ENCODE peak calls at places on chromosomes 5 and 9, in ten cellular contexts. R is NCI-H446; H is NCI-H1105; V is activated CD4-positive, alpha-beta T cell treated with anti-CD3 and anti-CD28 coated beads for 48 hours; T is AG09309; Q is choroid plexus epithelial cell; G is H54; E is GM04503; B is breast epithelium; Y is T1000. N is an unnamed sample.

GRCh38 chr5:23234153-23234729 is 273.2 kb upstream of the PRDM9 start:
- DNase-seq in R (no peak), H (no peak), V (no peak), T (no peak), Q (no peak), G (no peak), E (no peak), B (no peak), Y (no peak), N (no peak)

GRCh38 chr5:11596657-11597071 is 307.6 kb downstream of the CTNND2 start:
- DNase-seq in R (no peak), H (no peak), V (no peak), T (no peak), Q (no peak), G (no peak), E (no peak), B (no peak), Y (no peak), N (no peak)

GRCh38 chr5:53942724-53943123 is 367.6 kb downstream of the ARL15 start:
- DNase-seq in R (no peak), H (no peak), V (no peak), T (no peak), Q (peak; percentile 87), G (no peak), E (no peak), B (no peak), Y (no peak), N (peak; percentile 62)

GRCh38 chr9:115195889-115196288 is 77.9 kb upstream of the TNC start:
- DNase-seq in R (no peak), H (no peak), V (no peak), T (no peak), Q (no peak), G (no peak), E (no peak), B (no peak), Y (no peak), N (no peak)

GRCh38 chr9:108296056-108296455 is 559.7 kb downstream of the ACTL7B start:
- DNase-seq in R (no peak), H (no peak), V (no peak), T (peak; percentile 65), Q (peak; percentile 53), G (peak; percentile 49), E (peak; percentile 59), B (no peak), Y (no peak), N (no peak)

GRCh38 chr9:114690308-114690707 is 8.3 kb upstream of the TEX48 start:
- DNase-seq in R (no peak), H (no peak), V (no peak), T (no peak), Q (no peak), G (no peak), E (no peak), B (no peak), Y (no peak), N (no peak)

GRCh38 chr5:58188287-58188651 is 271.6 kb downstream of the PLK2 start:
- DNase-seq in R (no peak), H (no peak), V (no peak), T (peak; percentile 60), Q (peak; percentile 87), G (no peak), E (peak; percentile 50), B (no peak), Y (no peak), N (no peak)

GRCh38 chr9:133522073-133522910 is 2.5 kb downstream of the MYMK start:
- DNase-seq in R (no peak), H (no peak), V (no peak), T (no peak), Q (no peak), G (no peak), E (no peak), B (no peak), Y (no peak), N (no peak)

GRCh38 chr9:20624201-20625002 is 2.1 kb upstream of the MLLT3 start:
- DNase-seq in R (peak; percentile 86), H (peak; percentile 20), V (peak; percentile 50), T (no peak), Q (peak; percentile 89), G (no peak), E (no peak), B (no peak), Y (no peak), N (peak; percentile 73)

GRCh38 chr5:170341545-170341944 is 44.0 kb upstream of the LCP2 start:
- DNase-seq in R (no peak), H (no peak), V (no peak), T (no peak), Q (no peak), G (no peak), E (no peak), B (no peak), Y (no peak), N (no peak)

GRCh38 chr9:126578029-126578428 is 35.7 kb upstream of the LMX1B start:
- DNase-seq in R (no peak), H (no peak), V (no peak), T (no peak), Q (peak; percentile 31), G (no peak), E (no peak), B (no peak), Y (no peak), N (no peak)

GRCh38 chr5:144832416-144832815 is 661.7 kb downstream of the KCTD16 start:
- DNase-seq in R (no peak), H (no peak), V (no peak), T (no peak), Q (no peak), G (no peak), E (no peak), B (no peak), Y (no peak), N (no peak)

GRCh38 chr5:88188458-88189132 is 80.0 kb downstream of the TMEM161B start:
- DNase-seq in R (no peak), H (no peak), V (no peak), T (no peak), Q (peak; percentile 20), G (no peak), E (no peak), B (no peak), Y (no peak), N (no peak)

GRCh38 chr5:139017624-139018023 is 142.5 kb upstream of the LRRTM2 start:
- DNase-seq in R (no peak), H (no peak), V (no peak), T (no peak), Q (no peak), G (no peak), E (no peak), B (no peak), Y (no peak), N (no peak)

GRCh38 chr5:174533127-174533453 is 191.3 kb upstream of the MSX2 start:
- DNase-seq in R (no peak), H (no peak), V (no peak), T (no peak), Q (peak; percentile 45), G (peak; percentile 21), E (no peak), B (no peak), Y (no peak), N (no peak)

GRCh38 chr5:77896338-77896737 is 120.2 kb upstream of the TBCA start:
- DNase-seq in R (no peak), H (no peak), V (no peak), T (no peak), Q (no peak), G (no peak), E (no peak), B (no peak), Y (no peak), N (no peak)

GRCh38 chr5:121445511-121445910 is 406.2 kb upstream of the FTMT start:
- DNase-seq in R (no peak), H (no peak), V (no peak), T (no peak), Q (no peak), G (no peak), E (no peak), B (no peak), Y (no peak), N (no peak)

GRCh38 chr5:180977852-180978251 is 10.8 kb upstream of the BTNL3 start:
- DNase-seq in R (no peak), H (no peak), V (no peak), T (no peak), Q (no peak), G (no peak), E (no peak), B (no peak), Y (no peak), N (no peak)

GRCh38 chr9:78821126-78821822 is 524.3 kb downstream of the PSAT1 start:
- DNase-seq in R (no peak), H (peak; percentile 1), V (no peak), T (no peak), Q (peak; percentile 58), G (peak; percentile 53), E (no peak), B (no peak), Y (no peak), N (no peak)

GRCh38 chr5:172497591-172498255 is 43.4 kb upstream of the SH3PXD2B start:
- DNase-seq in R (no peak), H (no peak), V (no peak), T (no peak), Q (no peak), G (no peak), E (no peak), B (no peak), Y (no peak), N (peak; percentile 48)

GRCh38 chr5:73126957-73127356 is 6.6 kb downstream of the TMEM171 start:
- DNase-seq in R (no peak), H (no peak), V (no peak), T (no peak), Q (no peak), G (no peak), E (no peak), B (no peak), Y (no peak), N (no peak)

GRCh38 chr5:5061836-5062235 is 78.3 kb upstream of the ADAMTS16 start:
- DNase-seq in R (no peak), H (no peak), V (no peak), T (no peak), Q (no peak), G (no peak), E (no peak), B (no peak), Y (no peak), N (no peak)

GRCh38 chr5:165108809-165109208 is 1603.4 kb downstream of the MAT2B start:
- DNase-seq in R (no peak), H (no peak), V (no peak), T (no peak), Q (no peak), G (no peak), E (no peak), B (no peak), Y (no peak), N (no peak)

GRCh38 chr5:126016256-126016655 is 407.0 kb upstream of the GRAMD2B start:
- DNase-seq in R (peak; percentile 49), H (no peak), V (no peak), T (no peak), Q (no peak), G (no peak), E (no peak), B (no peak), Y (no peak), N (no peak)

GRCh38 chr9:131410051-131410491 is 16.2 kb downstream of the PRRC2B start:
- DNase-seq in R (no peak), H (no peak), V (peak; percentile 33), T (no peak), Q (peak; percentile 71), G (no peak), E (no peak), B (no peak), Y (no peak), N (no peak)

GRCh38 chr5:113225259-113225658 is 209.5 kb downstream of the TSSK1B start:
- DNase-seq in R (no peak), H (no peak), V (no peak), T (no peak), Q (no peak), G (no peak), E (no peak), B (no peak), Y (no peak), N (no peak)

GRCh38 chr5:179837076-179838011 is 16.6 kb downstream of the SQSTM1 start:
- DNase-seq in R (no peak), H (no peak), V (no peak), T (no peak), Q (no peak), G (no peak), E (no peak), B (no peak), Y (no peak), N (no peak)

GRCh38 chr5:8059337-8059736 is 190.4 kb downstream of the MTRR start:
- DNase-seq in R (no peak), H (no peak), V (no peak), T (no peak), Q (no peak), G (no peak), E (no peak), B (no peak), Y (no peak), N (no peak)

N was measured in right atrium auricular region.